ENCODE peak calls at places on chromosomes 4 and X, in nine cellular contexts. D is GM20000; G is CD8-positive, alpha-beta T cell; N is dorsolateral prefrontal cortex; B is testis; J is mammary epithelial cell; Z is cardiac fibroblast; H is AG04450; Q is CD4-positive, alpha-beta T cell. T is an unnamed sample.

GRCh38 chr4:140091305-140091704 is 62.7 kb downstream of the MAML3 start:
- DNase-seq in Z (peak; percentile 67), N (no peak), J (no peak), D (no peak), H (no peak), G (no peak), Q (no peak), B (no peak), T (no peak)

GRCh38 chr4:55029838-55030503 is 95.4 kb downstream of the KDR start:
- DNase-seq in D (no peak), Z (no peak), J (no peak), B (no peak), H (no peak), N (no peak), Q (no peak), G (no peak), T (no peak)

GRCh38 chrX:149453030-149453429 is 52.1 kb downstream of the IDS start:
- DNase-seq in J (peak; percentile 52), Q (no peak), H (no peak), G (no peak), Z (peak; percentile 72), D (no peak), N (no peak), B (no peak), T (no peak)

GRCh38 chrX:55908685-55909212 is 191.2 kb downstream of the RRAGB start:
- DNase-seq in Z (peak; percentile 15), H (no peak), J (peak; percentile 20), D (peak; percentile 14), N (no peak), G (no peak), B (peak; percentile 44), Q (peak; percentile 9), T (peak; percentile 15)

GRCh38 chrX:1472975-1473374 is 20.3 kb upstream of the ASMTL start:
- DNase-seq in G (no peak), Q (no peak), H (no peak), N (no peak), Z (no peak), J (no peak), B (no peak), D (no peak), T (no peak)

GRCh38 chrX:22056235-22056634 is 24.1 kb downstream of the PHEX start:
- DNase-seq in Q (no peak), Z (no peak), B (no peak), J (no peak), H (no peak), D (no peak), G (no peak), N (no peak), T (no peak)

GRCh38 chr4:174198396-174199179 is 84.9 kb downstream of the FBXO8 start:
- DNase-seq in H (peak; percentile 37), N (no peak), J (peak; percentile 41), D (no peak), Q (no peak), B (no peak), G (no peak), Z (peak; percentile 96), T (no peak)

GRCh38 chrX:56563231-56564116 is at the start of gene UBQLN2:
- DNase-seq in G (peak; percentile 65), B (peak; percentile 86), Z (peak; percentile 79), D (peak; percentile 57), N (peak; percentile 66), H (peak; percentile 42), Q (peak; percentile 73), J (peak; percentile 69), T (peak; percentile 61)

GRCh38 chr4:125085-125820 is 952 bp downstream of the ZNF718 start:
- DNase-seq in J (peak; percentile 54), G (no peak), B (peak; percentile 83), D (peak; percentile 50), N (no peak), H (no peak), Q (no peak), Z (peak; percentile 44), T (no peak)

GRCh38 chr4:186037692-186038658 is 31.0 kb upstream of the TLR3 start:
- DNase-seq in Z (peak; percentile 93), Q (no peak), J (peak; percentile 48), D (peak; percentile 66), G (no peak), B (peak; percentile 78), N (no peak), H (peak; percentile 60), T (no peak)

GRCh38 chr4:55038176-55038890 is 87.1 kb downstream of the KDR start:
- DNase-seq in Q (no peak), N (no peak), H (no peak), J (peak; percentile 28), Z (peak; percentile 75), B (peak; percentile 57), D (no peak), G (no peak), T (no peak)

GRCh38 chr4:74675673-74676279 is 118.5 kb downstream of the BTC start:
- DNase-seq in Z (peak; percentile 87), D (peak; percentile 41), J (peak; percentile 60), H (peak; percentile 38), G (no peak), N (no peak), B (peak; percentile 25), Q (no peak), T (no peak)

GRCh38 chr4:139770361-139770760 is 104.7 kb downstream of the MGST2 start:
- DNase-seq in Z (peak; percentile 14), J (no peak), N (no peak), B (peak; percentile 44), Q (no peak), D (no peak), H (no peak), G (no peak), T (no peak)

GRCh38 chr4:85180533-85180932 is 214.0 kb upstream of the WDFY3 start:
- DNase-seq in D (no peak), J (no peak), N (no peak), B (no peak), Q (no peak), G (no peak), H (no peak), Z (no peak), T (no peak)

GRCh38 chr4:100286601-100287000 is 96.3 kb upstream of the DDIT4L start:
- DNase-seq in B (no peak), D (no peak), J (no peak), H (no peak), Q (no peak), N (no peak), Z (no peak), G (no peak), T (no peak)

GRCh38 chrX:77961063-77961462 is 8.4 kb downstream of the PGAM4 start:
- DNase-seq in N (no peak), Z (no peak), J (no peak), G (no peak), Q (no peak), D (no peak), B (no peak), H (no peak), T (no peak)

GRCh38 chrX:73561791-73562190 is 1.2 kb upstream of the CHIC1 start:
- DNase-seq in B (no peak), J (no peak), D (no peak), Z (peak; percentile 17), N (no peak), G (no peak), H (no peak), Q (no peak), T (no peak)

GRCh38 chr4:125789018-125789417 is 474.3 kb downstream of the FAT4 start:
- DNase-seq in D (no peak), N (no peak), H (no peak), G (no peak), J (no peak), Z (no peak), B (no peak), Q (no peak), T (no peak)

GRCh38 chr4:188986271-188986689 is 847.0 kb downstream of the TRIML1 start:
- DNase-seq in Q (no peak), B (no peak), D (no peak), J (peak; percentile 89), N (no peak), H (peak; percentile 89), G (no peak), Z (peak; percentile 70), T (no peak)

GRCh38 chr4:1976416-1977352 is 32.1 kb downstream of the NELFA start:
- DNase-seq in B (peak; percentile 10), Q (no peak), G (no peak), Z (no peak), J (no peak), H (no peak), D (no peak), N (no peak), T (no peak)

GRCh38 chr4:132614682-132615081 is 534.4 kb upstream of the PCDH10 start:
- DNase-seq in J (no peak), H (no peak), N (no peak), B (no peak), Z (peak; percentile 10), D (no peak), Q (no peak), G (no peak), T (no peak)
- TF ChIP-seq CTCF in J (peak; percentile 46), H (peak; percentile 53), N (peak; percentile 44), B (no peak), Z (no peak), D (no peak), Q (no peak), G (no peak), T (no peak)

GRCh38 chr4:32206756-32207155 is 1486.6 kb downstream of the PCDH7 start:
- DNase-seq in B (no peak), J (no peak), Z (no peak), D (no peak), H (no peak), Q (no peak), G (no peak), N (no peak), T (no peak)
- TF ChIP-seq CTCF in B (no peak), J (no peak), Z (no peak), D (no peak), H (no peak), Q (no peak), G (no peak), N (no peak), T (no peak)

GRCh38 chr4:173171098-173171497 is 2.5 kb downstream of the GALNT7 start:
- DNase-seq in Q (no peak), Z (peak; percentile 64), N (no peak), H (no peak), B (no peak), J (peak; percentile 42), G (no peak), D (no peak), T (no peak)
- TF ChIP-seq CTCF in Q (no peak), Z (peak; percentile 40), N (peak; percentile 31), H (peak; percentile 51), B (no peak), J (peak; percentile 51), G (no peak), D (no peak), T (no peak)

DNA sequence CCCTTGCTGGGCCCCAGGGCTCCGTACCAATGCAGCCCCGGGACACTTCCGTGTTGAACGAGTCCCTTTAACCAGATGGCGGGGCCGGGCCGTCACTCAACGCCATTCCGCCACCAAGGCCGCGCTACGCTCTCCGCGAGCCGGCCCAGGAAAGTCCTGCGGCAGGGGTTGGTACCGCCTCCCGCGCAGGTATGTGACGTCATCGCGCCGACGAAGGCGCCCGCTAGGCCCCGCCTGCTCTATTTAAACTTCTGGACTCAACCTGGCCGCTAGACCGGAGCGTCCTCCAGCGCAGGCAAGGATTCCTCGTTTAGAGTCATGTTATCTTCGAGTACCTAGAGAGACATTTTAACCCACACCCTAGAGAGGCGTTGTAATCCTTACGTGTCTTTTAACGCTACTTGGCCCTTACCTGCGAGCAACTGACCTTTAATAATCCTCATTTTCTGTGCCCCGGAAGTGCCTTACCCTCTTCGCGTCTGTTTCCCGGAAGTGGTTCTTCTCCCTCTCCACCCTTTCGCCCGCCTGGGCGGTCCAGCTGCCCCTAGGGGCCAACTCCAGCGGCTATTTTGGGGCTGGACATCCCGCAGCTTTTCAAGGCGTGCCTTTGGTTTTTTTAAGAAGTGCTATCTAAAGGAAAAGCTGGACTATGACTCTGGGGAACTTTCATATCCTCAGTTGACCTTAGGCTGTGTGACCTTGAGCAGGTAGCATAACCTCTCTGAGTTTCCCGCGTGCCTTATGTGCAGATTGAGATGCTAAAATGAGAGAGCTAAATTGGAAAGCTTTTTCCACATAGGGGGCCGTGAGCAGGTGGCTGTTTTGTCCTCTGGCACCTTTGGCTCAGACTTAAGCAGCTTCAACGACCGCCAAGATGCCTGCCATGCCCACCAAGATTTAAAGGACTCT is at the start of gene PNPLA4:
- DNase-seq in H (no peak), G (peak; percentile 69), D (peak; percentile 76), N (peak; percentile 60), Z (peak; percentile 72), Q (peak; percentile 63), J (peak; percentile 87), B (peak; percentile 87), T (peak; percentile 77)
- TF ChIP-seq CTCF in H (peak; percentile 17), G (no peak), D (no peak), N (no peak), Z (no peak), Q (no peak), J (peak; percentile 34), B (peak; percentile 7), T (no peak)